ENCODE peak calls at places on chromosomes 7 and 10, in ten cellular contexts. C, R, V, D, B, M, Y, J, N and T are unnamed samples. For H3K27me3, the result is how much of the 10 kb centered on the place peaks cover.

GRCh38 chr10:34743804-34744203 is 71.3 kb downstream of the PARD3 start:
- DNase-seq in C (no peak), R (peak), V (no peak), D (peak), B (peak), M (peak), Y (no peak), J (peak), N (no peak), T (peak)

GRCh38 chr7:106418094-106418493 is 133.3 kb upstream of the NAMPT start:
- DNase-seq in C (no peak), R (no peak), V (no peak), D (no peak), B (peak), M (peak), Y (no peak), J (peak), N (no peak), T (no peak)

GRCh38 chr7:24756545-24756988 is 697 bp downstream of the GSDME start:
- DNase-seq in C (no peak), R (no peak), V (no peak), D (no peak), B (peak), M (peak), Y (peak), J (no peak), N (no peak), T (no peak)

GRCh38 chr10:93357680-93358079 is 124.5 kb downstream of the MYOF start:
- DNase-seq in C (peak), R (peak), V (no peak), D (no peak), B (peak), M (peak), Y (no peak), J (peak), N (no peak), T (no peak)

GRCh38 chr10:36344240-36344639 is 702.1 kb upstream of the FZD8 start:
- DNase-seq in C (no peak), R (no peak), V (no peak), D (no peak), B (peak), M (peak), Y (no peak), J (peak), N (no peak), T (no peak)

GRCh38 chr7:39431242-39431641 is 135.0 kb upstream of the YAE1 start:
- DNase-seq in C (no peak), R (no peak), V (no peak), D (no peak), B (no peak), M (no peak), Y (no peak), J (no peak), N (no peak), T (no peak)

GRCh38 chr10:79487296-79488194 is 24.8 kb upstream of the EIF5AL1 start:
- DNase-seq in C (peak), R (peak), V (peak), D (peak), B (peak), M (peak), Y (peak), J (peak), N (peak), T (peak)

GRCh38 chr7:7938471-7938870 is 30.1 kb upstream of the GLCCI1 start:
- DNase-seq in C (no peak), R (no peak), V (no peak), D (no peak), B (no peak), M (no peak), Y (no peak), J (no peak), N (no peak), T (no peak)

GRCh38 chr10:13528138-13528874 is 508 bp downstream of the BEND7 start:
- DNase-seq in C (no peak), R (peak), V (no peak), D (peak), B (peak), M (no peak), Y (no peak), J (no peak), N (no peak), T (peak)

GRCh38 chr7:138008588-138009349 is 6.9 kb upstream of the CREB3L2 start:
- DNase-seq in C (peak), R (peak), V (no peak), D (no peak), B (peak), M (peak), Y (no peak), J (peak), N (peak), T (peak)

GRCh38 chr10:12556057-12556456 is 206.7 kb downstream of the CAMK1D start:
- DNase-seq in C (no peak), R (no peak), V (no peak), D (no peak), B (no peak), M (no peak), Y (no peak), J (no peak), N (no peak), T (no peak)

GRCh38 chr10:117419921-117420320 is 44.7 kb upstream of the PDZD8 start:
- DNase-seq in C (no peak), R (no peak), V (no peak), D (no peak), B (peak), M (no peak), Y (no peak), J (peak), N (no peak), T (no peak)

GRCh38 chr10:69864321-69864720 is 62.6 kb downstream of the COL13A1 start:
- DNase-seq in C (no peak), R (no peak), V (peak), D (no peak), B (peak), M (peak), Y (no peak), J (peak), N (peak), T (peak)

GRCh38 chr10:73534857-73535256 is 39.0 kb upstream of the PPP3CB start:
- DNase-seq in C (no peak), R (no peak), V (no peak), D (no peak), B (no peak), M (no peak), Y (no peak), J (no peak), N (no peak), T (no peak)

GRCh38 chr10:90751107-90751997 is 106.5 kb downstream of the HTR7 start:
- DNase-seq in C (peak), R (peak), V (no peak), D (no peak), B (peak), M (peak), Y (peak), J (peak), N (peak), T (peak)

GRCh38 chr10:28915989-28916588 is 238.8 kb downstream of the BAMBI start:
- DNase-seq in C (no peak), R (no peak), V (no peak), D (no peak), B (no peak), M (no peak), Y (no peak), J (no peak), N (no peak), T (no peak)

GRCh38 chr7:157630301-157630853 is 293.6 kb downstream of the DNAJB6 start:
- DNase-seq in C (no peak), R (no peak), V (no peak), D (no peak), B (no peak), M (no peak), Y (no peak), J (no peak), N (no peak), T (peak)

GRCh38 chr10:21406595-21407218 is 118.8 kb downstream of the SKIDA1 start:
- DNase-seq in C (no peak), R (no peak), V (no peak), D (no peak), B (peak), M (peak), Y (no peak), J (no peak), N (no peak), T (peak)

GRCh38 chr7:120373174-120373573 is 100.2 kb downstream of the KCND2 start:
- DNase-seq in C (no peak), R (no peak), V (no peak), D (no peak), B (no peak), M (no peak), Y (no peak), J (no peak), N (no peak), T (no peak)

GRCh38 chr7:71484381-71484780 is 352.4 kb downstream of the GALNT17 start:
- DNase-seq in C (no peak), R (no peak), V (no peak), D (no peak), B (peak), M (no peak), Y (no peak), J (no peak), N (no peak), T (no peak)

GRCh38 chr7:38232475-38233366 is 40.7 kb downstream of the TARP start:
- DNase-seq in C (no peak), R (no peak), V (peak), D (no peak), B (no peak), M (peak), Y (peak), J (no peak), N (no peak), T (no peak)

GRCh38 chr10:119896061-119896655 is 3.6 kb downstream of the SEC23IP start:
- DNase-seq in C (no peak), R (no peak), V (no peak), D (no peak), B (peak), M (peak), Y (no peak), J (peak), N (no peak), T (peak)

GRCh38 chr7:72467237-72467636 is 55.1 kb upstream of the CALN1 start:
- DNase-seq in C (no peak), R (no peak), V (no peak), D (no peak), B (no peak), M (no peak), Y (no peak), J (no peak), N (no peak), T (peak)

GRCh38 chr7:44167920-44168319 is 21.3 kb downstream of the GCK start:
- DNase-seq in C (no peak), R (no peak), V (no peak), D (no peak), B (no peak), M (no peak), Y (no peak), J (no peak), N (no peak), T (no peak)

DNA sequence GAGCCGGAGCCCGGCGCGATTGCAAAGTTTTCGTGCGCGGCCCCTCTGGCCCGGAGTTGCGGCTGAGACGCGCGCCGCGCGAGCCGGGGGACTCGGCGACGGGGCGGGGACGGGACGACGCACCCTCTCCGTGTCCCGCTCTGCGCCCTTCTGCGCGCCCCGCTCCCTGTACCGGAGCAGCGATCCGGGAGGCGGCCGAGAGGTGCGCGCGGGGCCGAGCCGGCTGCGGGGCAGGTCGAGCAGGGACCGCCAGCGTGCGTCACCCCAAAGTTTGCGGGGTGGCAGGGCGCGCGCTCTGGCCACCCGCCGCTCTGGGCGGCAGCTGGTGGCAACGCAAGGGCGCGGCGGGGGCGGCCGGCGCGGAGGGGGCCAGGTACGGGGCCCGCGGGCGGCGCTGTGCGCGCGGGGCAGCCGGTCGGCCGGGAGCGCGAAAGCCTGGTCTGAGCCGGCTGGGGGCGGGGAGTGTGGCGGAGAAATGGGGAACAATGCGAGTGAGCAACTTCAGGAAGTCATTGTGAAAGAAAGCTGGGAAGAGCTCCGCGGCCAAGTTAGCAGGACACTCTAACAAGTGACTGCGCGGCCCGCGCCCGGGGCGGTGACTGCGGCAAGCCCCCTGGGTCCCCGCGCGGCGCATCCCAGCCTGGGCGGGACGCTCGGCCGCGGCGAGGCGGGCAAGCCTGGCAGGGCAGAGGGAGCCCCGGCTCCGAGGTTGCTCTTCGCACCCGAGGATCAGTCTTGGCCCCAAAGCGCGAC is at the start of gene IKZF1:
- DNase-seq in C (no peak), R (no peak), V (no peak), D (peak), B (peak), M (no peak), Y (peak), J (peak), N (no peak), T (peak)
- H3K27me3 ChIP-seq in C (under half), R (half or more), V (under half), D (half or more), B (half or more), M (under half), Y (under half), J (under half), N (under half), T (under half)

DNA sequence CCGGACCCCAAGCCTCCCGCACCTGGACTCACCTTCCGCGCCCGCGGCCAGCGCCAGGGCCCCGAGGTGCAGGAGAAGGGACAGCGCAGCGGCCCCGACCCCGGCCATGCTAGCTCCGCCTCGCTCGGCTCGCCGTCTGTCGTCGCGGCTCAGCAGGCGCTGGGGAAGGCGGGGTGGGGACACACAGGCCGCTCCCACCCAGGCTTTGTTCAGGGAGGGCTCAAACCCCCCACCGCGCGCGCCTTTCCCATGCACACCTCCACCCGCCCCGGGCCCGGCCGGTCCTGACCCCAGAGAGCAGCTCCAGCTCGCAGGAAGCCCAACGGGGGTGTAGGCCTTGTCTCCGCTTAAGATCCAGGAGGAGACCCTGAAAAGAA is at the start of gene KCP:
- DNase-seq in C (no peak), R (no peak), V (no peak), D (no peak), B (no peak), M (no peak), Y (no peak), J (no peak), N (no peak), T (no peak)
- H3K27me3 ChIP-seq in C (half or more), R (under half), V (under half), D (half or more), B (under half), M (half or more), Y (under half), J (under half), N (under half), T (half or more)

DNA sequence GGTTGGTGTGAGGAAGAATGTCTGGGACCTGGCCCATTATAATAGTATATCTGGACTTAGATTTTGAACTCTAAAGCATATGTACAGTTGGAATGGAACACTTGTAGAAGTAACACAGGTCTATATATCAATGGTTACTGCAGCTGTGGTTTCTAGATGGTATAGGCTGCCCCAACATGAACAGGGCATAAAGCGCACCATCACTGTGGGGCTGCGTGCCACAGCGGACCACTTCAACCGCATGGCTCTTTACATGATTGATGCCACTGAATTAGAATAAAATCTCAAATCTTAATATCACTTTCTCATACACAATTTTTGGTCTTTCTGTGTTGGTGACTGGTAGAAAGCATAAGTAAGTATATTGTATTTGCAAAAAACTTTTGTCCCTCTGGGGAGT is 59.5 kb downstream of the KLRG2 start:
- DNase-seq in C (no peak), R (no peak), V (no peak), D (no peak), B (no peak), M (no peak), Y (no peak), J (no peak), N (no peak), T (no peak)
- H3K27me3 ChIP-seq in C (under half), R (under half), V (under half), D (under half), B (under half), M (under half), Y (under half), J (under half), N (under half), T (under half)

GRCh38 chr10:75451927-75452326 is 20.5 kb downstream of the LRMDA start:
- DNase-seq in C (no peak), R (no peak), V (no peak), D (no peak), B (no peak), M (no peak), Y (no peak), J (no peak), N (no peak), T (no peak)

GRCh38 chr10:75450062-75450429 is 18.6 kb downstream of the LRMDA start:
- DNase-seq in C (no peak), R (no peak), V (no peak), D (no peak), B (no peak), M (no peak), Y (no peak), J (no peak), N (no peak), T (no peak)

GRCh38 chr10:75450654-75451419 is 19.4 kb downstream of the LRMDA start:
- DNase-seq in C (no peak), R (no peak), V (no peak), D (no peak), B (no peak), M (no peak), Y (no peak), J (no peak), N (no peak), T (no peak)

GRCh38 chr10:75456122-75456521 is 24.7 kb downstream of the LRMDA start:
- DNase-seq in C (no peak), R (no peak), V (no peak), D (no peak), B (no peak), M (no peak), Y (no peak), J (no peak), N (no peak), T (no peak)

DNA sequence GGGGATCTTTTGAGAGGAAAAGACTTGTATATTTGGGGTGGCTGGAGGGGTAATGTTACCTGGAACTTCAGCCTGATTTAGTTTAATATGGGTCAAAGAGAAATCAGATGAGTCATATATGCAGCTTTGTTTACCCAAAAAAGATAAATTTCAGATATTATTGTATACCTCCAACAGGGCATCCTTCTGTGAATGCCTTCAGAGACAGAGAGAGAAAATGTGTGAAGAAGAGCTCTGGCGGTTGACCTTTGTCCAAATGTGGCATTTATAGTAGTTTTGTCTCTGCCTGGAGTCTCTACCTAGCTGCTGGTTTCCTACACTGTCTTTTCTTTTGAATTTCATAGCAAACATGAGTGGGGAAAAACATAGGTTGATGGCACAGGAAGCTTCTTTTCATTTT is 21.6 kb downstream of the LRMDA start:
- DNase-seq in C (no peak), R (no peak), V (no peak), D (no peak), B (no peak), M (no peak), Y (no peak), J (no peak), N (no peak), T (no peak)
- H3K27me3 ChIP-seq in C (under half), R (under half), V (under half), D (under half), B (under half), M (under half), Y (under half), J (under half), N (under half), T (under half)

GRCh38 chr7:6462094-6462493 is 14.3 kb upstream of the DAGLB start:
- DNase-seq in C (no peak), R (no peak), V (no peak), D (no peak), B (no peak), M (no peak), Y (no peak), J (no peak), N (no peak), T (no peak)
- H3K27me3 ChIP-seq in C (under half), R (under half), V (under half), D (under half), B (under half), M (under half), Y (under half), J (under half), N (under half), T (under half)

GRCh38 chr7:96665689-96666088 is 44.0 kb downstream of the SEM1 start:
- DNase-seq in C (no peak), R (no peak), V (no peak), D (no peak), B (no peak), M (no peak), Y (no peak), J (no peak), N (no peak), T (no peak)
- H3K27me3 ChIP-seq in C (under half), R (under half), V (under half), D (under half), B (under half), M (under half), Y (under half), J (under half), N (under half), T (under half)

GRCh38 chr10:48600645-48601505 is 4.0 kb downstream of the ARHGAP22 start:
- DNase-seq in C (no peak), R (no peak), V (peak), D (no peak), B (no peak), M (no peak), Y (no peak), J (no peak), N (no peak), T (peak)
- H3K27me3 ChIP-seq in C (under half), R (under half), V (under half), D (under half), B (under half), M (under half), Y (under half), J (under half), N (under half), T (under half)